ENCODE peak calls at places on chromosomes 13 and 19, in nine cellular contexts. G is activated CD4-positive, alpha-beta T cell treated with anti-CD3 and anti-CD28 coated beads, Interleukin-2, amount 10 ng/mL, durations not matched to agents 7 days and 5 days; O is SK-N-SH; C is AG10803; J is GM12865; W is nephron progenitor cell; H is heart right ventricle; E is GM19239; U is MCF 10A. K is an unnamed sample.
A peak's percentile ranks its signal among the peaks of the same experiment; 100 is the strongest.

GRCh38 chr13:100848304-100848703 is 173.7 kb upstream of the TMTC4 start:
- DNase-seq in H (no peak), J (no peak), O (no peak), U (no peak), W (no peak), C (no peak), E (no peak), G (no peak), K (no peak)

GRCh38 chr19:39941151-39941550 is 6.7 kb upstream of the FCGBP start:
- DNase-seq in J (no peak), E (no peak), C (no peak), G (no peak), H (no peak), U (no peak), O (no peak), W (no peak), K (no peak)

GRCh38 chr19:38647966-38648788 is 728 bp downstream of the ACTN4 start:
- DNase-seq in E (no peak), C (no peak), U (peak; percentile 19), W (no peak), H (no peak), J (no peak), O (peak; percentile 49), G (no peak), K (peak; percentile 18)

GRCh38 chr13:30410705-30411125 is 11.6 kb upstream of the UBE2L5 start:
- DNase-seq in U (no peak), H (no peak), G (no peak), E (no peak), J (no peak), O (no peak), C (peak; percentile 35), W (no peak), K (peak; percentile 40)

GRCh38 chr19:13029893-13030292 is 34.6 kb downstream of the NFIX start:
- DNase-seq in G (peak; percentile 24), C (no peak), O (no peak), H (no peak), E (no peak), W (no peak), U (peak; percentile 43), J (peak; percentile 23), K (peak; percentile 50)

GRCh38 chr13:21557995-21558394 is 46.0 kb downstream of the MICU2 start:
- DNase-seq in H (no peak), C (peak; percentile 30), G (peak; percentile 19), E (no peak), U (peak; percentile 49), J (peak; percentile 25), O (peak; percentile 9), W (no peak), K (no peak)

GRCh38 chr19:51702103-51702753 is 9.1 kb downstream of the SPACA6 start:
- DNase-seq in O (peak; percentile 54), G (peak; percentile 27), W (peak; percentile 83), H (peak; percentile 82), E (no peak), J (peak; percentile 20), U (peak; percentile 73), C (peak; percentile 74), K (peak; percentile 73)

GRCh38 chr13:110108348-110109139 is 198.4 kb downstream of the COL4A1 start:
- DNase-seq in C (peak; percentile 90), J (peak; percentile 36), E (no peak), H (peak; percentile 81), G (no peak), U (peak; percentile 87), O (peak; percentile 91), W (peak; percentile 67), K (peak; percentile 88)

GRCh38 chr19:46623915-46624502 is 880 bp downstream of the PTGIR start:
- DNase-seq in H (no peak), E (no peak), O (no peak), C (no peak), J (no peak), G (no peak), W (no peak), U (no peak), K (no peak)

GRCh38 chr19:3068071-3068470 is 5.8 kb upstream of the TLE5 start:
- DNase-seq in E (no peak), C (no peak), U (no peak), G (no peak), O (peak; percentile 82), J (no peak), W (peak; percentile 63), H (no peak), K (no peak)

GRCh38 chr13:78978381-78978998 is 319.5 kb upstream of the OBI1 start:
- DNase-seq in C (peak; percentile 63), W (peak; percentile 51), E (peak; percentile 10), O (peak; percentile 34), H (no peak), J (peak; percentile 77), G (peak; percentile 61), U (peak; percentile 73), K (peak; percentile 75)